ENCODE peak calls at places on chromosomes 16 and 17, in seven cellular contexts. F is upper lobe of right lung; W is HCT116; J is NCI-H2171 treated with DMSO at 0.1 percent for 48 hours; O is astrocyte of the hippocampus; K is CD8-positive, alpha-beta T cell; G is NCI-H345. P is an unnamed sample.

GRCh38 chr16:75555213-75555706 is 792 bp downstream of the TMEM231 start:
- DNase-seq in F (peak), W (peak), J (peak), O (peak), K (no peak), G (peak), P (peak)

GRCh38 chr16:15538484-15538883 is 104.1 kb downstream of the BMERB1 start:
- DNase-seq in F (no peak), W (no peak), J (peak), O (no peak), K (no peak), G (no peak), P (no peak)

GRCh38 chr17:2837147-2837561 is 40.9 kb downstream of the RAP1GAP2 start:
- DNase-seq in F (no peak), W (no peak), J (no peak), O (no peak), K (peak), G (no peak), P (no peak)

GRCh38 chr16:67481561-67482259 is 753 bp upstream of the ATP6V0D1 start:
- DNase-seq in F (peak), W (no peak), J (peak), O (peak), K (peak), G (peak), P (peak)

GRCh38 chr17:60902399-60902798 is 224.7 kb downstream of the BCAS3 start:
- DNase-seq in F (no peak), W (no peak), J (no peak), O (peak), K (no peak), G (no peak), P (no peak)

GRCh38 chr16:65500007-65500406 is 378.1 kb upstream of the CDH11 start:
- DNase-seq in F (no peak), W (no peak), J (no peak), O (no peak), K (no peak), G (no peak), P (no peak)

GRCh38 chr16:87686697-87687570 is 78.9 kb downstream of the KLHDC4 start:
- DNase-seq in F (no peak), W (no peak), J (no peak), O (no peak), K (no peak), G (no peak), P (no peak)

GRCh38 chr17:28144019-28144418 is 101.5 kb downstream of the NLK start:
- DNase-seq in F (no peak), W (no peak), J (no peak), O (no peak), K (no peak), G (no peak), P (no peak)

GRCh38 chr17:81494984-81495383 is 17.6 kb downstream of the ACTG1 start:
- DNase-seq in F (no peak), W (no peak), J (peak), O (no peak), K (no peak), G (peak), P (no peak)

GRCh38 chr16:86594712-86595111 is 16.4 kb downstream of the FOXL1 start:
- DNase-seq in F (no peak), W (no peak), J (no peak), O (peak), K (no peak), G (no peak), P (no peak)

GRCh38 chr16:29698484-29699323 is 19.7 kb downstream of the QPRT start:
- DNase-seq in F (no peak), W (no peak), J (no peak), O (no peak), K (no peak), G (no peak), P (no peak)

GRCh38 chr17:76270127-76270592 is 5.0 kb downstream of the UBALD2 start:
- DNase-seq in F (no peak), W (no peak), J (no peak), O (no peak), K (no peak), G (no peak), P (no peak)

GRCh38 chr16:49510676-49511305 is 137.2 kb downstream of the C16orf78 start:
- DNase-seq in F (peak), W (no peak), J (peak), O (peak), K (no peak), G (no peak), P (no peak)

GRCh38 chr16:30903596-30903995 is 7.2 kb downstream of the CTF1 start:
- DNase-seq in F (no peak), W (no peak), J (no peak), O (no peak), K (no peak), G (no peak), P (no peak)

GRCh38 chr17:50634915-50635719 is 436 bp downstream of the ABCC3 start:
- DNase-seq in F (no peak), W (no peak), J (no peak), O (peak), K (no peak), G (no peak), P (no peak)

GRCh38 chr16:57489229-57489628 is 2.9 kb upstream of the DOK4 start:
- DNase-seq in F (no peak), W (no peak), J (no peak), O (no peak), K (no peak), G (no peak), P (no peak)

GRCh38 chr16:70474320-70475053 is 20.1 kb downstream of the FCSK start:
- DNase-seq in F (no peak), W (no peak), J (no peak), O (no peak), K (no peak), G (no peak), P (no peak)

GRCh38 chr16:12186774-12187335 is 210.3 kb downstream of the SNX29 start:
- DNase-seq in F (no peak), W (no peak), J (no peak), O (no peak), K (no peak), G (no peak), P (no peak)

GRCh38 chr17:32558997-32559650 is 72.3 kb downstream of the CDK5R1 start:
- DNase-seq in F (no peak), W (no peak), J (peak), O (no peak), K (no peak), G (no peak), P (no peak)

GRCh38 chr17:68587847-68588246 is 13.3 kb downstream of the FAM20A start:
- DNase-seq in F (no peak), W (no peak), J (no peak), O (no peak), K (no peak), G (no peak), P (no peak)

GRCh38 chr16:66366433-66367299 is at the start of gene CDH5:
- DNase-seq in F (peak), W (no peak), J (no peak), O (peak), K (no peak), G (no peak), P (no peak)

GRCh38 chr17:69525920-69526841 is 111.7 kb downstream of the MAP2K6 start:
- DNase-seq in F (no peak), W (peak), J (peak), O (peak), K (no peak), G (peak), P (peak)

GRCh38 chr16:23863511-23864422 is 28.0 kb downstream of the PRKCB start:
- DNase-seq in F (no peak), W (no peak), J (no peak), O (no peak), K (no peak), G (no peak), P (no peak)

GRCh38 chr17:34413443-34414076 is 50.5 kb upstream of the CCL1 start:
- DNase-seq in F (no peak), W (no peak), J (no peak), O (no peak), K (no peak), G (no peak), P (no peak)

GRCh38 chr17:32007463-32008298 is 498 bp downstream of the LRRC37B start:
- DNase-seq in F (peak), W (no peak), J (peak), O (peak), K (peak), G (peak), P (peak)

GRCh38 chr17:44269118-44269794 is 1.3 kb upstream of the SLC4A1 start:
- DNase-seq in F (no peak), W (no peak), J (no peak), O (no peak), K (no peak), G (no peak), P (no peak)

GRCh38 chr17:48483471-48484131 is 47.2 kb downstream of the HOXB1 start:
- DNase-seq in F (no peak), W (peak), J (no peak), O (peak), K (no peak), G (no peak), P (no peak)

GRCh38 chr16:73846292-73846849 is 450.2 kb upstream of the PSMD7 start:
- DNase-seq in F (no peak), W (no peak), J (no peak), O (peak), K (no peak), G (no peak), P (no peak)

GRCh38 chr17:29933379-29933778 is 3.4 kb upstream of the SSH2 start:
- DNase-seq in F (no peak), W (peak), J (peak), O (peak), K (no peak), G (peak), P (peak)

GRCh38 chr16:17564856-17565255 is 94.1 kb upstream of the XYLT1 start:
- DNase-seq in F (no peak), W (no peak), J (no peak), O (no peak), K (no peak), G (no peak), P (no peak)

GRCh38 chr16:53664724-53665345 is 38.8 kb downstream of the RPGRIP1L start:
- DNase-seq in F (no peak), W (no peak), J (no peak), O (peak), K (no peak), G (no peak), P (no peak)

GRCh38 chr16:27067138-27067537 is 411 bp downstream of the C16orf82 start:
- DNase-seq in F (no peak), W (no peak), J (no peak), O (peak), K (no peak), G (no peak), P (no peak)

GRCh38 chr16:84498859-84499620 is 5.4 kb downstream of the MEAK7 start:
- DNase-seq in F (peak), W (no peak), J (no peak), O (no peak), K (no peak), G (no peak), P (no peak)

GRCh38 chr16:29198731-29199521 is 207.6 kb downstream of the NPIPB11 start:
- DNase-seq in F (peak), W (no peak), J (no peak), O (no peak), K (no peak), G (no peak), P (no peak)

GRCh38 chr17:30555942-30556341 is 78.7 kb downstream of the GOSR1 start:
- DNase-seq in F (no peak), W (no peak), J (no peak), O (no peak), K (no peak), G (no peak), P (no peak)

GRCh38 chr16:67846063-67846319 is 742 bp upstream of the NUTF2 start:
- DNase-seq in F (no peak), W (no peak), J (no peak), O (no peak), K (no peak), G (no peak), P (no peak)

GRCh38 chr16:30185141-30185682 is 1.8 kb downstream of the CORO1A start:
- DNase-seq in F (peak), W (no peak), J (no peak), O (no peak), K (no peak), G (no peak), P (no peak)

GRCh38 chr17:46135126-46135812 is 58.0 kb downstream of the KANSL1 start:
- DNase-seq in F (no peak), W (no peak), J (no peak), O (no peak), K (no peak), G (no peak), P (no peak)

GRCh38 chr16:55494994-55495421 is 13.9 kb upstream of the LPCAT2 start:
- DNase-seq in F (no peak), W (no peak), J (no peak), O (peak), K (no peak), G (no peak), P (no peak)

GRCh38 chr17:66717680-66718079 is 117.2 kb upstream of the CACNG5 start:
- DNase-seq in F (peak), W (no peak), J (peak), O (peak), K (no peak), G (peak), P (no peak)